ENCODE peak calls at places on chromosome 15, in four cellular contexts. F is bronchial epithelial cell, B is heart left ventricle, V is choroid plexus epithelial cell. W is an unnamed sample.

GRCh38 chr15:24823473-24823872 is 131.3 kb upstream of the SNRPN start:
- DNase-seq in F (peak; percentile 2), B (peak; percentile 20), V (no peak), W (no peak)

GRCh38 chr15:90550919-90551318 is 21.2 kb downstream of the CRTC3 start:
- DNase-seq in F (peak; percentile 31), B (no peak), V (no peak), W (no peak)

GRCh38 chr15:73244333-73244732 is 124.4 kb downstream of the HCN4 start:
- DNase-seq in F (peak; percentile 41), B (no peak), V (peak; percentile 16), W (no peak)

GRCh38 chr15:65981837-65982696 is 112.8 kb downstream of the RAB11A start:
- DNase-seq in F (peak; percentile 33), B (no peak), V (no peak), W (no peak)

GRCh38 chr15:64089553-64090280 is 3.9 kb downstream of the CIAO2A start:
- DNase-seq in F (no peak), B (no peak), V (no peak), W (no peak)

GRCh38 chr15:70328137-70329115 is 230.7 kb upstream of the TLE3 start:
- DNase-seq in F (no peak), B (peak; percentile 67), V (peak; percentile 92), W (no peak)

GRCh38 chr15:83734487-83734886 is 80.6 kb downstream of the ADAMTSL3 start:
- DNase-seq in F (peak; percentile 77), B (no peak), V (peak; percentile 23), W (no peak)

GRCh38 chr15:43876872-43877271 is 50.1 kb downstream of the WDR76 start:
- DNase-seq in F (no peak), B (no peak), V (no peak), W (no peak)

GRCh38 chr15:73900129-73900712 is 26.0 kb upstream of the LOXL1 start:
- DNase-seq in F (no peak), B (no peak), V (no peak), W (no peak)

GRCh38 chr15:93082861-93083260 is 6.2 kb downstream of the RGMA start:
- DNase-seq in F (no peak), B (no peak), V (no peak), W (no peak)

GRCh38 chr15:98682992-98683701 is 34.8 kb downstream of the IGF1R start:
- DNase-seq in F (peak; percentile 98), B (no peak), V (no peak), W (no peak)

GRCh38 chr15:27855137-27855536 is 244.0 kb downstream of the OCA2 start:
- DNase-seq in F (no peak), B (no peak), V (no peak), W (no peak)

GRCh38 chr15:57503911-57504598 is 87.6 kb upstream of the MYZAP start:
- DNase-seq in F (no peak), B (no peak), V (peak; percentile 48), W (no peak)

GRCh38 chr15:51681303-51681963 is at the start of gene SCG3:
- DNase-seq in F (peak; percentile 73), B (peak; percentile 75), V (peak; percentile 71), W (no peak)

GRCh38 chr15:66707310-66708160 is 5.5 kb downstream of the SMAD6 start:
- DNase-seq in F (no peak), B (peak; percentile 39), V (peak; percentile 62), W (no peak)

GRCh38 chr15:75695206-75695605 is 17.4 kb downstream of the CSPG4 start:
- DNase-seq in F (no peak), B (no peak), V (no peak), W (no peak)

GRCh38 chr15:39299506-39300267 is 281.2 kb upstream of the THBS1 start:
- DNase-seq in F (no peak), B (no peak), V (no peak), W (no peak)

GRCh38 chr15:67601008-67601620 is 58.6 kb downstream of the MAP2K5 start:
- DNase-seq in F (no peak), B (no peak), V (peak; percentile 53), W (no peak)

GRCh38 chr15:62758952-62759349 is 283.6 kb upstream of the TPM1 start:
- DNase-seq in F (no peak), B (no peak), V (no peak), W (no peak)

GRCh38 chr15:71649894-71650293 is 160.5 kb upstream of the NR2E3 start:
- DNase-seq in F (peak; percentile 85), B (no peak), V (no peak), W (no peak)

GRCh38 chr15:84835661-84836384 is 18.7 kb downstream of the ALPK3 start:
- DNase-seq in F (no peak), B (no peak), V (no peak), W (no peak)

GRCh38 chr15:72532991-72533601 is 59.0 kb downstream of the ARIH1 start:
- DNase-seq in F (no peak), B (no peak), V (peak; percentile 21), W (no peak)

GRCh38 chr15:61780278-61780677 is 280.0 kb downstream of the VPS13C start:
- DNase-seq in F (no peak), B (no peak), V (peak; percentile 4), W (no peak)

GRCh38 chr15:74194572-74195559 is 7.7 kb downstream of the STRA6 start:
- DNase-seq in F (no peak), B (no peak), V (no peak), W (no peak)

GRCh38 chr15:66588971-66589370 is 23.2 kb upstream of the LCTL start:
- DNase-seq in F (no peak), B (no peak), V (no peak), W (no peak)

GRCh38 chr15:28934645-28935044 is 48.9 kb downstream of the APBA2 start:
- DNase-seq in F (no peak), B (no peak), V (no peak), W (no peak)

GRCh38 chr15:85993116-85993515 is 86.6 kb upstream of the AGBL1 start:
- DNase-seq in F (peak; percentile 55), B (no peak), V (no peak), W (no peak)

GRCh38 chr15:90763700-90764099 is 46.6 kb downstream of the BLM start:
- DNase-seq in F (no peak), B (no peak), V (no peak), W (no peak)

GRCh38 chr15:66955001-66955516 is 110.3 kb upstream of the SMAD3 start:
- DNase-seq in F (no peak), B (no peak), V (no peak), W (no peak)

GRCh38 chr15:37698679-37699078 is 235.8 kb upstream of the TMCO5A start:
- DNase-seq in F (peak; percentile 3), B (no peak), V (peak; percentile 38), W (no peak)

GRCh38 chr15:93829115-93829849 is 402.1 kb upstream of the MCTP2 start:
- DNase-seq in F (peak; percentile 100), B (no peak), V (peak; percentile 58), W (peak; percentile 5)

GRCh38 chr15:63348392-63348791 is 33.3 kb downstream of the CA12 start:
- DNase-seq in F (peak; percentile 84), B (peak; percentile 63), V (peak; percentile 57), W (no peak)

GRCh38 chr15:40217166-40217785 is 21.6 kb upstream of the PAK6 start:
- DNase-seq in F (peak; percentile 68), B (peak; percentile 52), V (peak; percentile 83), W (peak; percentile 25)

GRCh38 chr15:58771621-58772235 is 626 bp downstream of the MINDY2 start:
- DNase-seq in F (peak; percentile 21), B (peak; percentile 46), V (no peak), W (no peak)

GRCh38 chr15:70196314-70197291 is 98.9 kb upstream of the TLE3 start:
- DNase-seq in F (peak; percentile 99), B (no peak), V (peak; percentile 96), W (peak; percentile 74)

GRCh38 chr15:34124656-34125055 is 22.8 kb downstream of the PGBD4 start:
- DNase-seq in F (no peak), B (no peak), V (no peak), W (no peak)

GRCh38 chr15:45197512-45197911 is 9.7 kb upstream of the SHF start:
- DNase-seq in F (peak; percentile 80), B (no peak), V (no peak), W (no peak)

GRCh38 chr15:32649336-32649735 is 7.8 kb downstream of the SCG5 start:
- DNase-seq in F (peak; percentile 37), B (no peak), V (peak; percentile 62), W (no peak)
- TF ChIP-seq CTCF in F (peak; percentile 50), B (no peak), V (peak; percentile 78), W (peak; percentile 63)

GRCh38 chr15:99745687-99746086 is 12.4 kb upstream of the LYSMD4 start:
- DNase-seq in F (no peak), B (no peak), V (no peak), W (no peak)

GRCh38 chr15:99749386-99749785 is 16.1 kb upstream of the LYSMD4 start:
- DNase-seq in F (peak; percentile 56), B (peak; percentile 15), V (no peak), W (no peak)

GRCh38 chr15:99741835-99742234 is 8.6 kb upstream of the LYSMD4 start:
- DNase-seq in F (no peak), B (no peak), V (no peak), W (no peak)

GRCh38 chr15:99738047-99738847 is 5.0 kb upstream of the LYSMD4 start:
- DNase-seq in F (no peak), B (no peak), V (no peak), W (no peak)

DNA sequence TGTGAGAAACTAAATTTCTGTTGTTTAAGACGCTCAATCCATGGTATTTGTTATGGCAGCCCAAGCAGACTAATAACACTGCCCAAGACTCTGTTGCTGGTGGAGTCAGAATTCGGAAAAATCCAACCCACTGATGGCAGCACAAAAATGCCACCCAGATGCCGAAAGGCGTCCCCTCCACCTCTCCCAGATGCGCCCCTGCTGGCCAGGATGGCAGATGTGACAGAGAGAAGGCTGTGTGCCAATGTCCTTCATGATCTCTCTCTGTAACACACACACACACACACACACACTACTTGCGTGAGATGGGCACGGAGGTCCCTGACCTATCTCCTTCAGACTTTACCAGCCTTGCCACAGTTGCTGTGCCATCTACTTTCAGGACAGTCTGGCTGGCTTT is 10.9 kb upstream of the LYSMD4 start:
- DNase-seq in F (no peak), B (no peak), V (no peak), W (no peak)
- H3K4me3 ChIP-seq in F (no peak overlapping the region), B (no peak overlapping the region), V (no peak overlapping the region), W (no peak overlapping the region)

DNA sequence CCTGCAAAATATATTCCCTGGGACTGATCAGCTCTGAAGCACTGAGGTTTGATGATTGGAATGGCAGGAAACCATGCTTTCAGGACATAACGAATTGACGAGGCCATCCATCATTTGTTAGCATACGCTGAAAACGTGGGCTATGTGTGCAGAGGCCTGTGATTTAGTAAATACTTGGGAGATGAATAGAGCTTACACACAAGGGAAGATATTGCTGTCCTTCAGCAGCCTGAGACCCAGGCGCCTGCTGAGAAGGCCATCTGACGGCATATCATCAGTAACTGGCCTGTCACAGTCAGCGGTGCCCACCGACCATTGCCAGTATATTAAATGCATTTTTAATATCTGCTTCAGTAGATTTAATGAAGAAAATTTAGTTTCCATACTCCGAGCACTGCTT is 16.2 kb downstream of the CDIN1 start:
- DNase-seq in F (no peak), B (no peak), V (no peak), W (no peak)
- TF ChIP-seq CTCF in F (no peak), B (no peak), V (no peak), W (no peak)

GRCh38 chr15:56208641-56209155 is 35.0 kb downstream of the RFX7 start:
- DNase-seq in F (no peak), B (no peak), V (peak; percentile 13), W (no peak)

GRCh38 chr15:56211064-56211463 is 32.6 kb downstream of the RFX7 start:
- DNase-seq in F (no peak), B (no peak), V (no peak), W (no peak)

GRCh38 chr15:56207092-56207491 is 36.6 kb downstream of the RFX7 start:
- DNase-seq in F (no peak), B (no peak), V (no peak), W (no peak)

GRCh38 chr15:56207711-56208110 is 36.0 kb downstream of the RFX7 start:
- DNase-seq in F (no peak), B (no peak), V (no peak), W (no peak)

GRCh38 chr15:56208185-56208584 is 35.5 kb downstream of the RFX7 start:
- DNase-seq in F (no peak), B (no peak), V (no peak), W (no peak)
- H3K4me3 ChIP-seq in F (no peak overlapping the region), B (no peak overlapping the region), V (no peak overlapping the region), W (no peak overlapping the region)